ENCODE peak calls at places on chromosomes 11 and 22, in seven cellular contexts. N is AG10803, O is heart left ventricle, H is Panc1, J is cardiac muscle cell, G is fibroblast of mammary gland, Y is BE2C. F is an unnamed sample.

GRCh38 chr22:43969021-43969878 is 14.0 kb downstream of the SAMM50 start:
- DNase-seq in N (no peak), O (no peak), H (no peak), J (no peak), G (no peak), Y (no peak), F (no peak)

GRCh38 chr22:23548501-23549197 is 31.4 kb downstream of the IGLL1 start:
- DNase-seq in N (no peak), O (no peak), H (no peak), J (no peak), G (no peak), Y (no peak), F (no peak)

GRCh38 chr11:124987096-124987495 is 33.1 kb downstream of the CCDC15 start:
- DNase-seq in N (no peak), O (no peak), H (no peak), J (no peak), G (no peak), Y (no peak), F (no peak)

GRCh38 chr22:30538280-30538679 is 8.3 kb downstream of the SEC14L6 start:
- DNase-seq in N (peak), O (no peak), H (no peak), J (no peak), G (peak), Y (no peak), F (no peak)

GRCh38 chr11:18314794-18315523 is 7.0 kb downstream of the HPS5 start:
- DNase-seq in N (no peak), O (no peak), H (no peak), J (peak), G (no peak), Y (no peak), F (no peak)

GRCh38 chr11:66912963-66913362 is 45.2 kb downstream of the PC start:
- DNase-seq in N (no peak), O (no peak), H (no peak), J (no peak), G (no peak), Y (no peak), F (no peak)

GRCh38 chr22:33906954-33907353 is 13.3 kb downstream of the LARGE1 start:
- DNase-seq in N (no peak), O (no peak), H (no peak), J (no peak), G (no peak), Y (no peak), F (no peak)

GRCh38 chr22:37196539-37197450 is 8.7 kb upstream of the C1QTNF6 start:
- DNase-seq in N (peak), O (peak), H (no peak), J (peak), G (peak), Y (peak), F (no peak)

GRCh38 chr11:113168358-113168757 is 146.0 kb upstream of the TTC12 start:
- DNase-seq in N (no peak), O (no peak), H (no peak), J (no peak), G (no peak), Y (no peak), F (no peak)

GRCh38 chr11:72685560-72686480 is 11.6 kb upstream of the PDE2A start:
- DNase-seq in N (peak), O (no peak), H (no peak), J (no peak), G (peak), Y (no peak), F (no peak)

GRCh38 chr11:2466869-2467694 is 22.3 kb downstream of the KCNQ1 start:
- DNase-seq in N (no peak), O (peak), H (no peak), J (no peak), G (no peak), Y (no peak), F (no peak)

GRCh38 chr11:73350908-73351636 is 25.1 kb upstream of the RELT start:
- DNase-seq in N (peak), O (no peak), H (peak), J (peak), G (peak), Y (peak), F (no peak)

GRCh38 chr11:13040969-13041561 is 31.9 kb downstream of the RASSF10 start:
- DNase-seq in N (no peak), O (no peak), H (no peak), J (no peak), G (no peak), Y (no peak), F (no peak)

GRCh38 chr22:27985323-27986275 is 66.5 kb upstream of the PITPNB start:
- DNase-seq in N (no peak), O (no peak), H (no peak), J (no peak), G (no peak), Y (no peak), F (no peak)

GRCh38 chr11:114025329-114025907 is 34.1 kb upstream of the ZBTB16 start:
- DNase-seq in N (no peak), O (no peak), H (no peak), J (no peak), G (no peak), Y (no peak), F (no peak)

GRCh38 chr22:25900390-25900789 is 158.4 kb downstream of the MYO18B start:
- DNase-seq in N (no peak), O (no peak), H (no peak), J (no peak), G (no peak), Y (no peak), F (no peak)

GRCh38 chr11:72328366-72329224 is 84.6 kb upstream of the PHOX2A start:
- DNase-seq in N (no peak), O (no peak), H (no peak), J (no peak), G (peak), Y (no peak), F (no peak)

GRCh38 chr11:13208921-13209320 is 68.7 kb upstream of the BMAL1 start:
- DNase-seq in N (no peak), O (no peak), H (no peak), J (no peak), G (no peak), Y (no peak), F (no peak)

GRCh38 chr11:94814238-94814976 is 46.3 kb downstream of the AMOTL1 start:
- DNase-seq in N (no peak), O (peak), H (no peak), J (no peak), G (peak), Y (no peak), F (no peak)

GRCh38 chr11:108522318-108522717 is 24.1 kb upstream of the POGLUT3 start:
- DNase-seq in N (no peak), O (no peak), H (no peak), J (no peak), G (no peak), Y (no peak), F (no peak)

GRCh38 chr11:60078021-60078420 is 10.4 kb upstream of the MS4A2 start:
- DNase-seq in N (no peak), O (no peak), H (no peak), J (no peak), G (no peak), Y (no peak), F (no peak)

GRCh38 chr11:95084509-95084908 is 5.1 kb upstream of the ENDOD1 start:
- DNase-seq in N (no peak), O (no peak), H (no peak), J (no peak), G (peak), Y (no peak), F (no peak)

GRCh38 chr22:42685941-42686666 is 34.6 kb downstream of the A4GALT start:
- DNase-seq in N (no peak), O (peak), H (no peak), J (peak), G (no peak), Y (no peak), F (no peak)

GRCh38 chr11:36389811-36390210 is 93.7 kb downstream of the PRR5L start:
- DNase-seq in N (no peak), O (no peak), H (no peak), J (no peak), G (no peak), Y (no peak), F (no peak)

GRCh38 chr11:12827929-12828812 is 153.9 kb downstream of the TEAD1 start:
- DNase-seq in N (peak), O (peak), H (no peak), J (peak), G (peak), Y (no peak), F (no peak)

GRCh38 chr11:20275987-20276660 is 87.4 kb upstream of the HTATIP2 start:
- DNase-seq in N (no peak), O (no peak), H (no peak), J (no peak), G (no peak), Y (no peak), F (peak)

GRCh38 chr11:72738199-72739141 is 13.7 kb downstream of the ARAP1 start:
- DNase-seq in N (peak), O (no peak), H (no peak), J (no peak), G (peak), Y (no peak), F (no peak)

GRCh38 chr22:37906364-37907008 is 389 bp downstream of the MICALL1 start:
- DNase-seq in N (no peak), O (no peak), H (no peak), J (peak), G (no peak), Y (no peak), F (no peak)

GRCh38 chr11:24793479-24793878 is 296.6 kb downstream of the LUZP2 start:
- DNase-seq in N (no peak), O (no peak), H (no peak), J (no peak), G (no peak), Y (no peak), F (no peak)

GRCh38 chr11:122155765-122156527 is 39.9 kb upstream of the BLID start:
- DNase-seq in N (no peak), O (no peak), H (no peak), J (no peak), G (no peak), Y (no peak), F (no peak)

GRCh38 chr11:26134053-26134452 is 197.9 kb upstream of the ANO3 start:
- DNase-seq in N (no peak), O (no peak), H (no peak), J (no peak), G (no peak), Y (no peak), F (no peak)

GRCh38 chr11:26137651-26138050 is 194.3 kb upstream of the ANO3 start:
- DNase-seq in N (no peak), O (no peak), H (no peak), J (no peak), G (peak), Y (no peak), F (no peak)

GRCh38 chr11:26134481-26135355 is 197.2 kb upstream of the ANO3 start:
- DNase-seq in N (peak), O (no peak), H (no peak), J (peak), G (peak), Y (peak), F (peak)
- TF ChIP-seq CTCF in N (peak), O (peak), H (peak), J (peak), G (peak), Y (peak), F (peak)

DNA sequence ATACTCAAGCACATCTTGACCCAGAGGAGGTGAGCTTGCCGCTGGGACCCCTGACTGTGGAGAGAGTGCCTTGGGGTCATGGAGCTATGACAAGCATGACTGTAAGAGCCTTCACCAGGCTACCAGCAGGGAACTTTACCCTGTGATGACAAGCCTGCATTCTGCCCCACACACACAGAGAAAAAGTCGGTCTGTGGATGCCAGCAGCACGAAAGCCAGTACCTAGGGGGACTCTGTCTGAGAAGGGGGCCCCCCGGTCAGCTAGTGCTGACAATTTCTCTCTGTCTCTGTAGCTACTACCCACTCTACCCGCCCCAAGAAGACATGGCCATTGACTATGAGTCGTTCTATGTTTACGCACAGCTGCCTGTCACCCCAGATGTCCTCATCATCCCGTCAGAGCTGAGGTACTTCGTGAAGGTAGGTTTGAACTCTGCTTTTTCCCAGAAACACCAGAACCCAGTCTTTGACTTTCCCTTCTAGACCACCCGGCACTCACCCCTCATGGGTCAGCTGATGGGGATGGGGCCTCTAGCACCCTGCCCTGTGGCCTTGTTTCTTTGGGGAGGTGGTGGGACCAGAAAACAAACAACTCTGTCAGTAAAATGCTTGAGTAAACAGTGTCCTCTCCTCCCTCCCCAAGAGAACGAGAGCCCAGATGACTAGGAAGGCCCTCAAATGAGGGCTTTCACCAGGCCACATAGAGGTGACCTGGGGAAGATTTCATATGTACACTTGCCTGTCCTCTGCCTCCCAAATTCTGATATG is 18.9 kb upstream of the CDC42EP2 start:
- DNase-seq in N (no peak), O (no peak), H (no peak), J (no peak), G (no peak), Y (no peak), F (no peak)
- H3K4me3 ChIP-seq in N (no peak), O (no peak), H (no peak), J (no peak), G (no peak), Y (no peak), F (no peak)

GRCh38 chr11:44658451-44658850 is 68.3 kb upstream of the TSPAN18 start:
- DNase-seq in N (peak), O (no peak), H (no peak), J (peak), G (no peak), Y (peak), F (no peak)
- TF ChIP-seq CTCF in N (peak), O (peak), H (no peak), J (peak), G (no peak), Y (peak), F (peak)

GRCh38 chr22:50602338-50602700 is 1.7 kb downstream of the MAPK8IP2 start:
- DNase-seq in N (no peak), O (no peak), H (no peak), J (no peak), G (no peak), Y (no peak), F (no peak)

GRCh38 chr22:50600967-50601668 is 525 bp downstream of the MAPK8IP2 start:
- DNase-seq in N (no peak), O (no peak), H (no peak), J (peak), G (no peak), Y (peak), F (no peak)

GRCh38 chr22:50601669-50602337 is 1.2 kb downstream of the MAPK8IP2 start:
- DNase-seq in N (no peak), O (no peak), H (no peak), J (no peak), G (no peak), Y (no peak), F (no peak)

GRCh38 chr22:50600541-50600940 is at the start of gene MAPK8IP2:
- DNase-seq in N (no peak), O (no peak), H (no peak), J (peak), G (no peak), Y (peak), F (no peak)

GRCh38 chr22:50599816-50600454 is 658 bp upstream of the MAPK8IP2 start:
- DNase-seq in N (no peak), O (no peak), H (no peak), J (peak), G (no peak), Y (peak), F (no peak)
- H3K4me3 ChIP-seq in N (no peak), O (peak), H (peak), J (peak), G (no peak), Y (peak), F (no peak)

DNA sequence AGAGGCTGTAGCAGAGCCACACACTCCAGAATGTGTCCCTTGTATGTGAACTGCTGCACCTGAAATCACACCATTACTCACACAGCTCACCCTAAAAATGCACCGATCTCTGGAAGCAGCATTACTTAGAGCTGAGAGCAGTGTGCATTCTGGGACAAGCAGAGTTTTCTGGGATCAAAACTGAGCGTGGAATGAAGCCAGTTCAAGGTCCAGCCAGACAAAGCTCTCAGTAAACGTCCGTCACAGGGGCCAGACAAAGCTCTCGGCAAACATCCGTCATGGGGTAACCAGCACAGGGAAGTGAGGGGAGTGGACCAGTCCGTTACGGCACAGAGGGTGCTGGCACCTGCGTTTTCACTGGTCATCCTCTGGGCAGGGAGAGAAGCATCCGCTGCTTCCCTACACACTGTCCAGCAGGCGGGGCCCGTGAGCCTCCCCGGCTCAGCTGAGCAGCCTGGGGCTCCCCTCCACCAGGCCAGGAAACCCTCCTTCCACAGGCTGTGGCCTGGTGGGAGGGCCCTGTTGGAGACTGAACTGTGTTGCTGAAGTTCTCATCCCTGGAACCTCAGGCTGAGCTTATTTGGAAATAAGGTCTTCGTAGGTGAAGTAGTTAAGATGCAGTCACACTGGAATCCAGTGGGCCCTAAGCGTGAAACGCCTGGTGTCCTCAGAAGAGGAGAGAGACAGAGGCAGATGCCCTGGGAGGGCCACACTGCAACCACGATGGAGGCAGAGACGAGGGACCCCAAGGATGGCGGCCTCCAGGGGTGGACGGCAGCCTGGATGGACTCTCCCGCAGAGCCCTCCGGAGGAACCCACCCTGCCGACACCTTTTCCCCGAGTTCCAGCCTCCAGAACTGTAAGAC is 883.9 kb downstream of the BRD1 start:
- DNase-seq in N (peak), O (no peak), H (no peak), J (peak), G (no peak), Y (no peak), F (no peak)
- TF ChIP-seq CTCF in N (peak), O (peak), H (peak), J (no peak), G (no peak), Y (no peak), F (no peak)

GRCh38 chr11:93481279-93481678 is 61.9 kb downstream of the SMCO4 start:
- DNase-seq in N (no peak), O (no peak), H (no peak), J (no peak), G (no peak), Y (no peak), F (no peak)

GRCh38 chr11:93476796-93477195 is 66.4 kb downstream of the SMCO4 start:
- DNase-seq in N (peak), O (no peak), H (no peak), J (no peak), G (peak), Y (no peak), F (no peak)

GRCh38 chr11:93478841-93479240 is 64.3 kb downstream of the SMCO4 start:
- DNase-seq in N (no peak), O (no peak), H (no peak), J (no peak), G (no peak), Y (no peak), F (no peak)

GRCh38 chr11:93480756-93481155 is 62.4 kb downstream of the SMCO4 start:
- DNase-seq in N (no peak), O (no peak), H (no peak), J (no peak), G (no peak), Y (no peak), F (no peak)

GRCh38 chr11:93477684-93478234 is 65.4 kb downstream of the SMCO4 start:
- DNase-seq in N (no peak), O (no peak), H (no peak), J (no peak), G (no peak), Y (no peak), F (no peak)
- H3K4me3 ChIP-seq in N (no peak), O (no peak), H (no peak), J (no peak), G (no peak), Y (no peak), F (no peak)

F was measured in epithelial cell of proximal tubule.